ENCODE peak calls at places on chromosomes 13 and 19, in ten cellular contexts. One of them, this sample, is unnamed.

GRCh38 chr13:97600438-97601080 is 166.6 kb downstream of the RAP2A start:
- ATAC-seq in right lobe of liver: no peak
- ATAC-seq in naive thymus-derived CD4-positive, alpha-beta T cell: no peak
- ATAC-seq in body of pancreas: no peak
- ATAC-seq in left lobe of liver: no peak
- ATAC-seq in stimulated activated effector memory CD8-positive, alpha-beta T cell treated with anti-CD3 and anti-CD28 coated beads, Interleukin-12 subunit alpha, Interleukin-12 subunit beta, amount 100 ng/mL, for 72 hours: no peak
- ATAC-seq in stimulated activated naive CD8-positive, alpha-beta T cell treated with anti-CD3 and anti-CD28 coated beads, Interleukin-15, amount 100 ng/mL, for 72 hours: no peak
- ATAC-seq in activated CD8-positive, alpha-beta T cell treated with anti-CD3 and anti-CD28 coated beads, Interleukin-2, amount 10 ng/mL, durations not matched to agents 7 days and 5 days: no peak
- ATAC-seq in naive thymus-derived CD8-positive, alpha-beta T cell: no peak
- ATAC-seq in gastrocnemius medialis: no peak
- ATAC-seq in this sample: no peak

GRCh38 chr19:43708716-43709115 is 7.2 kb upstream of the IRGC start:
- ATAC-seq in activated CD8-positive, alpha-beta T cell treated with anti-CD3 and anti-CD28 coated beads, Interleukin-2, amount 10 ng/mL, durations not matched to agents 7 days and 5 days: no peak
- ATAC-seq in naive thymus-derived CD4-positive, alpha-beta T cell: no peak
- ATAC-seq in gastrocnemius medialis: no peak
- ATAC-seq in naive thymus-derived CD8-positive, alpha-beta T cell: no peak
- ATAC-seq in stimulated activated effector memory CD8-positive, alpha-beta T cell treated with anti-CD3 and anti-CD28 coated beads, Interleukin-12 subunit alpha, Interleukin-12 subunit beta, amount 100 ng/mL, for 72 hours: no peak
- ATAC-seq in body of pancreas: no peak
- ATAC-seq in left lobe of liver: no peak
- ATAC-seq in right lobe of liver: no peak
- ATAC-seq in stimulated activated naive CD8-positive, alpha-beta T cell treated with anti-CD3 and anti-CD28 coated beads, Interleukin-15, amount 100 ng/mL, for 72 hours: no peak
- ATAC-seq in this sample: no peak

GRCh38 chr13:31909889-31910551 is 121.6 kb upstream of the FRY start:
- ATAC-seq in stimulated activated effector memory CD8-positive, alpha-beta T cell treated with anti-CD3 and anti-CD28 coated beads, Interleukin-12 subunit alpha, Interleukin-12 subunit beta, amount 100 ng/mL, for 72 hours: no peak
- ATAC-seq in gastrocnemius medialis: peak
- ATAC-seq in right lobe of liver: peak
- ATAC-seq in activated CD8-positive, alpha-beta T cell treated with anti-CD3 and anti-CD28 coated beads, Interleukin-2, amount 10 ng/mL, durations not matched to agents 7 days and 5 days: no peak
- ATAC-seq in stimulated activated naive CD8-positive, alpha-beta T cell treated with anti-CD3 and anti-CD28 coated beads, Interleukin-15, amount 100 ng/mL, for 72 hours: no peak
- ATAC-seq in naive thymus-derived CD4-positive, alpha-beta T cell: peak
- ATAC-seq in left lobe of liver: peak
- ATAC-seq in body of pancreas: peak
- ATAC-seq in naive thymus-derived CD8-positive, alpha-beta T cell: no peak
- ATAC-seq in this sample: peak

GRCh38 chr13:36421447-36421846 is 10.8 kb upstream of the CCNA1 start:
- ATAC-seq in body of pancreas: no peak
- ATAC-seq in activated CD8-positive, alpha-beta T cell treated with anti-CD3 and anti-CD28 coated beads, Interleukin-2, amount 10 ng/mL, durations not matched to agents 7 days and 5 days: no peak
- ATAC-seq in gastrocnemius medialis: no peak
- ATAC-seq in naive thymus-derived CD4-positive, alpha-beta T cell: peak
- ATAC-seq in stimulated activated effector memory CD8-positive, alpha-beta T cell treated with anti-CD3 and anti-CD28 coated beads, Interleukin-12 subunit alpha, Interleukin-12 subunit beta, amount 100 ng/mL, for 72 hours: peak
- ATAC-seq in stimulated activated naive CD8-positive, alpha-beta T cell treated with anti-CD3 and anti-CD28 coated beads, Interleukin-15, amount 100 ng/mL, for 72 hours: peak
- ATAC-seq in left lobe of liver: no peak
- ATAC-seq in naive thymus-derived CD8-positive, alpha-beta T cell: no peak
- ATAC-seq in right lobe of liver: no peak
- ATAC-seq in this sample: peak

GRCh38 chr19:48738557-48739399 is 1.6 kb downstream of the RASIP1 start:
- ATAC-seq in naive thymus-derived CD8-positive, alpha-beta T cell: peak
- ATAC-seq in activated CD8-positive, alpha-beta T cell treated with anti-CD3 and anti-CD28 coated beads, Interleukin-2, amount 10 ng/mL, durations not matched to agents 7 days and 5 days: peak
- ATAC-seq in left lobe of liver: peak
- ATAC-seq in right lobe of liver: peak
- ATAC-seq in body of pancreas: peak
- ATAC-seq in stimulated activated effector memory CD8-positive, alpha-beta T cell treated with anti-CD3 and anti-CD28 coated beads, Interleukin-12 subunit alpha, Interleukin-12 subunit beta, amount 100 ng/mL, for 72 hours: peak
- ATAC-seq in gastrocnemius medialis: peak
- ATAC-seq in stimulated activated naive CD8-positive, alpha-beta T cell treated with anti-CD3 and anti-CD28 coated beads, Interleukin-15, amount 100 ng/mL, for 72 hours: peak
- ATAC-seq in naive thymus-derived CD4-positive, alpha-beta T cell: peak
- ATAC-seq in this sample: peak

GRCh38 chr19:30664358-30665058 is 292.3 kb downstream of the ZNF536 start:
- ATAC-seq in body of pancreas: peak
- ATAC-seq in activated CD8-positive, alpha-beta T cell treated with anti-CD3 and anti-CD28 coated beads, Interleukin-2, amount 10 ng/mL, durations not matched to agents 7 days and 5 days: no peak
- ATAC-seq in right lobe of liver: peak
- ATAC-seq in left lobe of liver: peak
- ATAC-seq in naive thymus-derived CD8-positive, alpha-beta T cell: no peak
- ATAC-seq in naive thymus-derived CD4-positive, alpha-beta T cell: no peak
- ATAC-seq in gastrocnemius medialis: no peak
- ATAC-seq in stimulated activated naive CD8-positive, alpha-beta T cell treated with anti-CD3 and anti-CD28 coated beads, Interleukin-15, amount 100 ng/mL, for 72 hours: no peak
- ATAC-seq in stimulated activated effector memory CD8-positive, alpha-beta T cell treated with anti-CD3 and anti-CD28 coated beads, Interleukin-12 subunit alpha, Interleukin-12 subunit beta, amount 100 ng/mL, for 72 hours: no peak
- ATAC-seq in this sample: no peak

GRCh38 chr13:113305208-113305607 is 8.2 kb downstream of the LAMP1 start:
- ATAC-seq in naive thymus-derived CD8-positive, alpha-beta T cell: no peak
- ATAC-seq in gastrocnemius medialis: peak
- ATAC-seq in right lobe of liver: no peak
- ATAC-seq in naive thymus-derived CD4-positive, alpha-beta T cell: no peak
- ATAC-seq in activated CD8-positive, alpha-beta T cell treated with anti-CD3 and anti-CD28 coated beads, Interleukin-2, amount 10 ng/mL, durations not matched to agents 7 days and 5 days: no peak
- ATAC-seq in body of pancreas: no peak
- ATAC-seq in stimulated activated naive CD8-positive, alpha-beta T cell treated with anti-CD3 and anti-CD28 coated beads, Interleukin-15, amount 100 ng/mL, for 72 hours: no peak
- ATAC-seq in stimulated activated effector memory CD8-positive, alpha-beta T cell treated with anti-CD3 and anti-CD28 coated beads, Interleukin-12 subunit alpha, Interleukin-12 subunit beta, amount 100 ng/mL, for 72 hours: no peak
- ATAC-seq in left lobe of liver: no peak
- ATAC-seq in this sample: no peak

GRCh38 chr13:24865158-24865557 is 101.2 kb downstream of the RNF17 start:
- ATAC-seq in naive thymus-derived CD8-positive, alpha-beta T cell: no peak
- ATAC-seq in activated CD8-positive, alpha-beta T cell treated with anti-CD3 and anti-CD28 coated beads, Interleukin-2, amount 10 ng/mL, durations not matched to agents 7 days and 5 days: no peak
- ATAC-seq in left lobe of liver: peak
- ATAC-seq in right lobe of liver: no peak
- ATAC-seq in stimulated activated naive CD8-positive, alpha-beta T cell treated with anti-CD3 and anti-CD28 coated beads, Interleukin-15, amount 100 ng/mL, for 72 hours: no peak
- ATAC-seq in body of pancreas: no peak
- ATAC-seq in naive thymus-derived CD4-positive, alpha-beta T cell: no peak
- ATAC-seq in gastrocnemius medialis: no peak
- ATAC-seq in stimulated activated effector memory CD8-positive, alpha-beta T cell treated with anti-CD3 and anti-CD28 coated beads, Interleukin-12 subunit alpha, Interleukin-12 subunit beta, amount 100 ng/mL, for 72 hours: no peak
- ATAC-seq in this sample: no peak

GRCh38 chr13:110137677-110138008 is 169.3 kb downstream of the COL4A1 start:
- ATAC-seq in right lobe of liver: peak
- ATAC-seq in naive thymus-derived CD4-positive, alpha-beta T cell: peak
- ATAC-seq in naive thymus-derived CD8-positive, alpha-beta T cell: peak
- ATAC-seq in gastrocnemius medialis: peak
- ATAC-seq in stimulated activated naive CD8-positive, alpha-beta T cell treated with anti-CD3 and anti-CD28 coated beads, Interleukin-15, amount 100 ng/mL, for 72 hours: peak
- ATAC-seq in body of pancreas: peak
- ATAC-seq in left lobe of liver: peak
- ATAC-seq in stimulated activated effector memory CD8-positive, alpha-beta T cell treated with anti-CD3 and anti-CD28 coated beads, Interleukin-12 subunit alpha, Interleukin-12 subunit beta, amount 100 ng/mL, for 72 hours: peak
- ATAC-seq in activated CD8-positive, alpha-beta T cell treated with anti-CD3 and anti-CD28 coated beads, Interleukin-2, amount 10 ng/mL, durations not matched to agents 7 days and 5 days: peak
- ATAC-seq in this sample: peak